ENCODE peak calls at places on chromosomes 4 and X, in seven cellular contexts. L is astrocyte, E is H9, R is esophagus squamous epithelium, H is epithelial cell of esophagus, Q is pancreas, A is fibroblast of pulmonary artery. W is an unnamed sample.
A peak's percentile ranks its signal among the peaks of the same experiment; 100 is the strongest.

GRCh38 chrX:133415276-133416105 is at the start of gene GPC4:
- DNase-seq in H (peak; percentile 54), A (peak; percentile 4), E (peak; percentile 78), R (no peak), Q (peak; percentile 85), L (peak; percentile 38), W (peak; percentile 93)

GRCh38 chr4:4333265-4333706 is 43.2 kb downstream of the ZBTB49 start:
- DNase-seq in L (peak; percentile 87), Q (no peak), E (no peak), H (no peak), R (no peak), A (peak; percentile 96), W (peak; percentile 44)

GRCh38 chrX:109709129-109709631 is 23.9 kb downstream of the ACSL4 start:
- DNase-seq in E (no peak), H (peak; percentile 63), A (peak; percentile 68), L (peak; percentile 63), R (no peak), Q (no peak), W (no peak)

GRCh38 chr4:85587952-85588351 is 113.0 kb downstream of the ARHGAP24 start:
- DNase-seq in Q (no peak), A (no peak), L (no peak), R (no peak), E (no peak), H (peak; percentile 17), W (no peak)

GRCh38 chr4:150242820-150243458 is 164.7 kb downstream of the DCLK2 start:
- DNase-seq in A (peak; percentile 66), L (no peak), E (peak; percentile 58), Q (peak; percentile 41), H (peak; percentile 33), R (no peak), W (no peak)

GRCh38 chr4:105436414-105436813 is 37.4 kb downstream of the PPA2 start:
- DNase-seq in R (no peak), E (no peak), L (no peak), H (no peak), Q (no peak), A (no peak), W (no peak)

GRCh38 chr4:170420255-170420693 is 330.5 kb upstream of the AADAT start:
- DNase-seq in Q (no peak), H (peak; percentile 4), R (no peak), A (no peak), E (no peak), L (peak; percentile 8), W (no peak)

GRCh38 chr4:70000713-70001112 is 4.9 kb downstream of the STATH start:
- DNase-seq in A (no peak), H (no peak), L (no peak), E (no peak), Q (no peak), R (no peak), W (no peak)

GRCh38 chrX:143632625-143633387 is 3.1 kb downstream of the SLITRK4 start:
- DNase-seq in L (no peak), E (no peak), A (peak; percentile 71), H (no peak), Q (no peak), R (no peak), W (no peak)

GRCh38 chrX:71053217-71053621 is 14.9 kb downstream of the SNX12 start:
- DNase-seq in L (no peak), A (no peak), E (peak; percentile 90), Q (no peak), R (no peak), H (peak; percentile 2), W (no peak)

GRCh38 chr4:168643083-168643795 is 146.4 kb downstream of the PALLD start:
- DNase-seq in A (peak; percentile 58), Q (no peak), R (no peak), E (no peak), L (peak; percentile 42), H (no peak), W (no peak)

GRCh38 chr4:151219938-151220337 is 57.0 kb upstream of the PRSS48 start:
- DNase-seq in H (no peak), R (no peak), E (no peak), A (no peak), L (no peak), Q (no peak), W (no peak)

GRCh38 chrX:108307408-108308085 is 130.7 kb downstream of the COL4A6 start:
- DNase-seq in H (no peak), E (no peak), L (peak; percentile 52), A (peak; percentile 59), Q (no peak), R (no peak), W (no peak)

GRCh38 chr4:179521937-179522336 is 2079.7 kb upstream of the AGA start:
- DNase-seq in L (no peak), E (no peak), H (no peak), R (no peak), A (no peak), Q (no peak), W (no peak)

GRCh38 chr4:140260227-140260626 is 106.2 kb upstream of the MAML3 start:
- DNase-seq in R (no peak), E (no peak), L (peak; percentile 88), Q (no peak), H (peak; percentile 92), A (peak; percentile 62), W (no peak)

GRCh38 chr4:159283697-159284492 is 181.0 kb downstream of the RAPGEF2 start:
- DNase-seq in L (peak; percentile 96), E (no peak), Q (no peak), R (no peak), H (peak; percentile 67), A (peak; percentile 83), W (no peak)

GRCh38 chrX:133980832-133981588 is 4.4 kb downstream of the GPC3 start:
- DNase-seq in A (no peak), R (no peak), Q (no peak), H (no peak), L (no peak), E (no peak), W (no peak)

GRCh38 chr4:40209401-40209800 is 12.6 kb downstream of the RHOH start:
- DNase-seq in Q (no peak), A (no peak), L (no peak), H (no peak), R (no peak), E (no peak), W (no peak)

GRCh38 chr4:29852537-29852936 is 867.6 kb upstream of the PCDH7 start:
- DNase-seq in Q (no peak), A (no peak), R (no peak), L (no peak), H (no peak), E (no peak), W (no peak)

GRCh38 chr4:2303121-2303685 is 41.3 kb upstream of the MXD4 start:
- DNase-seq in L (no peak), E (no peak), A (no peak), Q (peak; percentile 6), R (no peak), H (no peak), W (no peak)

GRCh38 chrX:12974797-12975669 is at the start of gene TMSB4X:
- DNase-seq in R (peak; percentile 47), E (peak; percentile 86), H (peak; percentile 75), Q (peak; percentile 85), A (peak; percentile 86), L (peak; percentile 59), W (peak; percentile 96)

GRCh38 chr4:140353836-140354235 is 19.6 kb upstream of the SCOC start:
- DNase-seq in A (no peak), R (no peak), H (no peak), E (no peak), Q (no peak), L (peak; percentile 31), W (no peak)

GRCh38 chr4:169398294-169398693 is 127.5 kb upstream of the SH3RF1 start:
- DNase-seq in Q (no peak), H (peak; percentile 70), R (no peak), A (peak; percentile 65), E (no peak), L (peak; percentile 90), W (no peak)

GRCh38 chr4:15681372-15682339 is at the start of gene FAM200B:
- DNase-seq in L (peak; percentile 93), H (peak; percentile 99), E (peak; percentile 100), A (peak; percentile 99), R (peak; percentile 77), Q (peak; percentile 100), W (peak; percentile 99)
- TF ChIP-seq CTCF in L (no peak), H (no peak), E (no peak), A (peak; percentile 26), R (peak; percentile 20), Q (no peak), W (peak; percentile 37)

GRCh38 chr4:172599554-172599953 is 569.1 kb upstream of the GALNT7 start:
- DNase-seq in R (no peak), E (no peak), Q (no peak), H (no peak), L (no peak), A (no peak), W (no peak)

GRCh38 chr4:172601195-172601594 is 567.4 kb upstream of the GALNT7 start:
- DNase-seq in H (no peak), L (no peak), E (no peak), Q (no peak), R (no peak), A (no peak), W (no peak)

GRCh38 chr4:172596206-172596605 is 572.4 kb upstream of the GALNT7 start:
- DNase-seq in R (no peak), H (no peak), Q (no peak), L (no peak), E (peak; percentile 39), A (no peak), W (no peak)
- TF ChIP-seq CTCF in R (no peak), H (no peak), Q (no peak), L (no peak), E (peak; percentile 42), A (no peak), W (peak; percentile 22)

GRCh38 chr4:127810551-127810950 is 28.4 kb downstream of the HSPA4L start:
- DNase-seq in H (no peak), L (no peak), E (no peak), R (no peak), A (no peak), Q (no peak), W (no peak)

GRCh38 chr4:127809173-127809800 is 27.2 kb downstream of the HSPA4L start:
- DNase-seq in A (peak; percentile 33), H (no peak), L (peak; percentile 1), E (no peak), Q (no peak), R (no peak), W (no peak)
- TF ChIP-seq CTCF in A (peak; percentile 25), H (no peak), L (no peak), E (no peak), Q (no peak), R (no peak), W (peak; percentile 65)

GRCh38 chr4:83029688-83030087 is 5.3 kb upstream of the COPS4 start:
- DNase-seq in R (no peak), E (no peak), A (no peak), Q (no peak), H (no peak), L (no peak), W (no peak)
- TF ChIP-seq CTCF in R (no peak), E (no peak), A (no peak), Q (no peak), H (no peak), L (no peak), W (no peak)

DNA sequence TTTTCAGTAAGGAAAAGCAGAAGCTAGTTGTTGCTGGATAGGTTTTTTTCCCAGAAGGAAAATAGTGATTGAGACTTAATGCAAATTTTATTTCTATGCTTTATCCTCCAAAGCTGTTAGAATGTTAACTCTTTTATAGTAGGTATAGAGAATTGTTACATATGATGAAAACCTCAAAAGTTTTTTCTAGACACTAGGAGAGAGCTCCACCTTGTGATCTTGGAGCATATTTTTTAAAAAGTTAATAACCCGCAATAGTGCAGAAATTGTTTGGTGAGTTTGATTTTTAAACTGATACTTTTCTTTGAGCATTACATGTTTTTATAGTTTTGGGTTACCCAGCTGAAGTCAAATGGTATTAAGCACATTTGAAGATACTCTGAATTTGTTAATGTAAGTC is 56.5 kb downstream of the STAG2 start:
- DNase-seq in E (no peak), A (peak; percentile 9), Q (no peak), R (no peak), L (no peak), H (no peak), W (no peak)
- TF ChIP-seq CTCF in E (no peak), A (no peak), Q (no peak), R (no peak), L (no peak), H (no peak), W (peak; percentile 70)

W was measured in chondrocyte.